ENCODE peak calls at places on chromosomes 16 and 17, in four cellular contexts. A is WTC11, Z is K562, S is HEK293T. V is an unnamed sample.

GRCh38 chr16:46908540-46909372 is 24.6 kb downstream of the GPT2 start:
- DNase-seq in A (peak; percentile 81), Z (peak; percentile 77), S (peak; percentile 75), V (peak; percentile 71)

GRCh38 chr16:67926181-67926742 is 5.4 kb downstream of the CTRL start:
- DNase-seq in A (peak; percentile 40), Z (no peak), S (peak; percentile 62), V (no peak)

GRCh38 chr17:1301546-1301945 is 22.1 kb downstream of the TRARG1 start:
- DNase-seq in A (no peak), Z (no peak), S (no peak), V (no peak)

GRCh38 chr17:50428831-50429424 is 2.9 kb downstream of the ACSF2 start:
- DNase-seq in A (no peak), Z (no peak), S (no peak), V (peak; percentile 100)

GRCh38 chr16:10601444-10602401 is 21.3 kb upstream of the EMP2 start:
- DNase-seq in A (no peak), Z (no peak), S (no peak), V (peak; percentile 82)

GRCh38 chr16:84356591-84357116 is 11.7 kb upstream of the ATP2C2 start:
- DNase-seq in A (no peak), Z (no peak), S (no peak), V (peak; percentile 68)

GRCh38 chr16:83494459-83494858 is 313.3 kb upstream of the HSBP1 start:
- DNase-seq in A (no peak), Z (no peak), S (no peak), V (no peak)

GRCh38 chr17:12398636-12399035 is 267.1 kb upstream of the MYOCD start:
- DNase-seq in A (no peak), Z (no peak), S (no peak), V (no peak)

GRCh38 chr17:19540706-19541370 is 7.2 kb downstream of the SLC47A1 start:
- DNase-seq in A (no peak), Z (no peak), S (no peak), V (no peak)

GRCh38 chr16:66662445-66663194 is 33.9 kb downstream of the CMTM4 start:
- DNase-seq in A (no peak), Z (peak; percentile 56), S (peak; percentile 45), V (peak; percentile 64)

GRCh38 chr16:78002915-78003538 is 19.3 kb upstream of the CLEC3A start:
- DNase-seq in A (peak; percentile 94), Z (peak; percentile 83), S (peak; percentile 86), V (peak; percentile 76)

GRCh38 chr16:48408688-48409087 is 23.5 kb upstream of the SIAH1 start:
- DNase-seq in A (no peak), Z (no peak), S (no peak), V (no peak)

GRCh38 chr16:88988980-88989791 is 12.2 kb upstream of the CBFA2T3 start:
- DNase-seq in A (no peak), Z (no peak), S (no peak), V (no peak)

GRCh38 chr17:40542562-40543411 is 22.5 kb downstream of the CCR7 start:
- DNase-seq in A (peak; percentile 7), Z (no peak), S (no peak), V (peak; percentile 90)

GRCh38 chr17:63623786-63624185 is 1.6 kb downstream of the MAP3K3 start:
- DNase-seq in A (no peak), Z (no peak), S (no peak), V (no peak)

GRCh38 chr16:71737501-71737900 is 13.0 kb upstream of the PHLPP2 start:
- DNase-seq in A (no peak), Z (no peak), S (no peak), V (no peak)

GRCh38 chr17:78013683-78014467 is 55.4 kb downstream of the TNRC6C start:
- DNase-seq in A (peak; percentile 44), Z (peak; percentile 52), S (peak; percentile 52), V (peak; percentile 45)

GRCh38 chr16:23380501-23380951 is 72.5 kb downstream of the COG7 start:
- DNase-seq in A (no peak), Z (no peak), S (no peak), V (no peak)

GRCh38 chr16:85286066-85286712 is 173.9 kb upstream of the CIBAR2 start:
- DNase-seq in A (no peak), Z (no peak), S (no peak), V (no peak)

GRCh38 chr17:29412780-29413565 is 22.8 kb downstream of the TAOK1 start:
- DNase-seq in A (no peak), Z (no peak), S (no peak), V (no peak)

GRCh38 chr17:29409963-29410362 is 19.8 kb downstream of the TAOK1 start:
- DNase-seq in A (no peak), Z (no peak), S (no peak), V (no peak)

GRCh38 chr17:29407856-29408255 is 17.7 kb downstream of the TAOK1 start:
- DNase-seq in A (no peak), Z (no peak), S (no peak), V (no peak)
- TF ChIP-seq ELF4 in A (no peak), Z (no peak), S (no peak), V (no peak)

GRCh38 chr17:10742431-10742830 is 12.6 kb upstream of the TMEM220 start:
- DNase-seq in A (no peak), Z (no peak), S (no peak), V (no peak)

GRCh38 chr17:10745231-10745630 is 15.4 kb upstream of the TMEM220 start:
- DNase-seq in A (no peak), Z (no peak), S (no peak), V (no peak)

GRCh38 chr17:10744509-10745000 is 14.7 kb upstream of the TMEM220 start:
- DNase-seq in A (no peak), Z (no peak), S (no peak), V (peak; percentile 75)

GRCh38 chr17:10741416-10742140 is 11.8 kb upstream of the TMEM220 start:
- DNase-seq in A (no peak), Z (no peak), S (no peak), V (no peak)

GRCh38 chr17:10743316-10744009 is 13.6 kb upstream of the TMEM220 start:
- DNase-seq in A (no peak), Z (no peak), S (no peak), V (no peak)
- TF ChIP-seq ELF4 in A (no peak), Z (no peak), S (no peak), V (no peak)

GRCh38 chr16:29673501-29673900 is 5.5 kb upstream of the QPRT start:
- DNase-seq in A (no peak), Z (no peak), S (no peak), V (no peak)

GRCh38 chr16:29675811-29676643 is 3.0 kb upstream of the QPRT start:
- DNase-seq in A (no peak), Z (peak; percentile 60), S (peak; percentile 63), V (peak; percentile 60)

GRCh38 chr16:29676989-29677388 is 2.0 kb upstream of the QPRT start:
- DNase-seq in A (no peak), Z (no peak), S (no peak), V (no peak)

GRCh38 chr16:29678691-29679267 is at the start of gene QPRT:
- DNase-seq in A (peak; percentile 90), Z (peak; percentile 93), S (peak; percentile 70), V (peak; percentile 85)

GRCh38 chr16:29674188-29674587 is 4.8 kb upstream of the QPRT start:
- DNase-seq in A (no peak), Z (peak; percentile 42), S (no peak), V (no peak)
- TF ChIP-seq ELF4 in A (no peak), Z (no peak), S (no peak), V (no peak)

GRCh38 chr17:47230864-47231263 is 21.7 kb downstream of the MYL4 start:
- DNase-seq in A (no peak), Z (no peak), S (no peak), V (no peak)

GRCh38 chr17:47227862-47228261 is 18.7 kb downstream of the MYL4 start:
- DNase-seq in A (no peak), Z (no peak), S (no peak), V (no peak)

GRCh38 chr17:47231334-47231733 is 22.2 kb downstream of the MYL4 start:
- DNase-seq in A (no peak), Z (no peak), S (no peak), V (no peak)

GRCh38 chr17:47231866-47232265 is 21.8 kb upstream of the ITGB3 start:
- DNase-seq in A (no peak), Z (no peak), S (no peak), V (no peak)

GRCh38 chr17:47229535-47230443 is 20.6 kb downstream of the MYL4 start:
- DNase-seq in A (peak; percentile 85), Z (peak; percentile 83), S (peak; percentile 89), V (peak; percentile 79)
- TF ChIP-seq ELF4 in A (no peak), Z (peak; percentile 53), S (no peak), V (no peak)

GRCh38 chr16:878071-878784 is 77.7 kb upstream of the GNG13 start:
- DNase-seq in A (peak; percentile 69), Z (no peak), S (no peak), V (no peak)
- TF ChIP-seq ELF4 in A (no peak), Z (no peak), S (no peak), V (no peak)

DNA sequence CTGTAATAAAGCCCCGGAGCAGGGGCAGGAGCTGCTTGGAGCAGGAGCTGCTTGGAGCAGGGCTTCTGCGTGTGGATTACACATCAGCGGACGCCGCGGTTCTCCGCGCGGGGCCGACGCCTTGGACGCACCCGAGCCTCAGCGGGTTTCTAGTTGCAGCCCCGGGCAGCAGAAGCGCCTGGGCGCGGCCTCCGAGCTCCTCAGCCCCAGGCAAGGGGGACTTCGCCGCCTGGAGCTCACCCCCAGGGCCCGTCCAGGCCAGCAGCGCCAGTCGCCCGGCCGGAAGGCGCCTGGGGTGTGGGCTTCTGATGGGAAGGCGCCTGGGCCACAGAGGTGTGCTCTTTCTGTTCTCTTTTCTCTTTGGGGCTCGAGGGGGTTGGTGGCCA is 6.3 kb downstream of the FOXF1 start:
- DNase-seq in A (no peak), Z (no peak), S (no peak), V (no peak)
- TF ChIP-seq ELF4 in A (no peak), Z (no peak), S (no peak), V (no peak)

DNA sequence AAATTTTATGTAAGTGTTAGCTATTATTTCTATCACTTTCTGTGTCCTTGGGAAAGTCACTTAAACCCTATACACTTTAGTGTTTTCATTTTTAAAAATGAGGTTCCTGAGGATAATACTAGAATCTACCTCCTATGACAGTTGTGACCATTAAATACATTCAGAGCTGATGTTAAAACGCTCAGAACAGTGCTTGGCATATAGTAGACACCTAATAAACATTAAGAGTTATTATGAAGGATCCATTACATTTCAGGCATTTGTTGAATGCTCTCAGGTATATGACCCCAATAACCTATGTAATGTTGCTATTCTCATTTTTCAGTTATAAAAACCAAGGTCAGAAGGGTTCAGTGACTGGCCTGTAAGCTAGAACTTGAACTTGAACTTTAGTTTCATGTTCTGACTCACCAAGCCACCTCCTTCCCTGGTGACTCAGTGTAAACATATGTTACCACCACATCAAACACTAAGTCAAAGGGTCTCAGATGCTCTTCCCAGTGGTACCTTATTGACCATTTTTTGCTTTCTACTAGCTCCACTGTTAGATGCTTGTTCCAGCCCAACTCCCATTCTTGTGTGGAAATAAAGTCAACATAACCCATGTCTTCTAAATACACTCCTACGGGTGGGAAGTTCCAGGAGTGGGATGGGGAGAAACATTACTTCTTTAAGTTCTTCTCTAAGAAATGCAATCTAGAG is 47.6 kb downstream of the HSD17B2 start:
- DNase-seq in A (no peak), Z (no peak), S (no peak), V (peak; percentile 97)
- TF ChIP-seq ELF4 in A (no peak), Z (no peak), S (no peak), V (no peak)

DNA sequence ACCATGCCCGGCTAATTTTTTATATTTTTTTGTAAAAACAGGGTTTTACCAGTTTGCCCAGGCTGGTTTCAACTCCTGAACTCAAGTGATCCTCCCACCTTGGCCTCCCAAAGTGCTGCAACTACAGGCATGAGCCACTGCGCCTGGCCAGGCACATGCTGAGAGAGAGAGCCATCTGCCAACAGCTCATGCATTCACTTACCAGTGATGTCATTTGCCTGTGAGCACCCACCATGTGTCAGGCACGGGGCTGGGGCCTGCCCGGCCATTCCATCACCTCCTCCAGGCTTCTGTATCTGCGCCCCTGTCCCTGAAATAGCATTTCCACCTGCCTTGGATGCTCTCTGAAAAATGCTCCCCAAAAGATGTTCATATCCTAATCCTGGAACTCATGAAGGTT is 43.6 kb upstream of the PEMT start:
- DNase-seq in A (no peak), Z (no peak), S (no peak), V (no peak)
- TF ChIP-seq ELF4 in A (no peak), Z (no peak), S (no peak), V (no peak)

V was measured in HepG2.